ENCODE peak calls at places on chromosomes 12 and 14, in ten cellular contexts. X is NCI-H1092; B is effector CD4-positive, alpha-beta T cell; O is T-helper 9 cell; I is NCI-H1694; H is psoas muscle; F is left ventricle myocardium inferior; Q is mesothelial cell of epicardium; Y is tibial nerve; U is iris pigment epithelial cell. R is an unnamed sample.

GRCh38 chr12:2633176-2633824 is 161.5 kb upstream of the FKBP4 start:
- DNase-seq in U (no peak), I (no peak), X (no peak), Y (no peak), H (peak), B (no peak), Q (no peak), O (no peak), F (no peak), R (no peak)

GRCh38 chr12:95218164-95218851 is 701 bp downstream of the VEZT start:
- DNase-seq in H (no peak), X (peak), O (peak), Y (no peak), Q (no peak), F (no peak), I (peak), U (peak), B (no peak), R (peak)

GRCh38 chr14:85058170-85058569 is 471.8 kb upstream of the FLRT2 start:
- DNase-seq in O (no peak), U (peak), Y (no peak), Q (no peak), I (no peak), F (no peak), B (no peak), X (no peak), H (no peak), R (no peak)

GRCh38 chr14:95514131-95515079 is 2.0 kb downstream of the SYNE3 start:
- DNase-seq in B (no peak), H (no peak), F (no peak), Y (no peak), Q (no peak), X (no peak), U (no peak), I (no peak), O (no peak), R (no peak)

GRCh38 chr14:55592426-55592825 is 12.4 kb downstream of the KTN1 start:
- DNase-seq in Q (no peak), H (no peak), U (no peak), B (no peak), X (no peak), F (no peak), Y (no peak), I (no peak), O (no peak), R (no peak)

GRCh38 chr12:22333751-22334695 is 484 bp downstream of the ST8SIA1 start:
- DNase-seq in O (peak), U (no peak), I (no peak), H (peak), X (no peak), Q (peak), B (peak), F (no peak), Y (no peak), R (peak)

GRCh38 chr12:17971850-17972249 is 118.1 kb downstream of the RERGL start:
- DNase-seq in U (peak), I (no peak), Q (no peak), F (no peak), X (no peak), Y (no peak), H (no peak), O (no peak), B (no peak), R (no peak)

GRCh38 chr12:52020126-52020525 is 13.4 kb downstream of the TAMALIN start:
- DNase-seq in O (no peak), B (no peak), X (no peak), I (no peak), U (no peak), F (no peak), Q (no peak), H (no peak), Y (no peak), R (no peak)

GRCh38 chr12:119479121-119479561 is 114.4 kb upstream of the TMEM233 start:
- DNase-seq in Y (no peak), X (no peak), U (no peak), F (no peak), H (no peak), O (no peak), I (no peak), Q (no peak), B (no peak), R (no peak)

GRCh38 chr14:57930241-57930975 is 64.5 kb upstream of the SLC35F4 start:
- DNase-seq in I (no peak), U (no peak), B (no peak), H (no peak), Y (no peak), Q (no peak), X (no peak), F (no peak), O (no peak), R (no peak)

GRCh38 chr12:42421844-42422779 is 96.1 kb downstream of the PPHLN1 start:
- DNase-seq in H (no peak), B (no peak), Q (no peak), F (no peak), I (no peak), O (no peak), U (peak), X (no peak), Y (no peak), R (no peak)

GRCh38 chr14:71372411-71372838 is 465.2 kb downstream of the PCNX1 start:
- DNase-seq in Y (no peak), U (peak), I (no peak), B (no peak), F (no peak), Q (no peak), X (no peak), H (no peak), O (no peak), R (no peak)

GRCh38 chr14:24335461-24336146 is 733 bp upstream of the ADCY4 start:
- DNase-seq in I (no peak), H (no peak), F (no peak), O (no peak), U (no peak), X (no peak), Q (no peak), Y (no peak), B (no peak), R (no peak)

GRCh38 chr14:77184396-77185092 is 2.9 kb downstream of the TMEM63C start:
- DNase-seq in Q (no peak), F (no peak), H (no peak), Y (no peak), I (no peak), X (no peak), U (no peak), O (no peak), B (no peak), R (no peak)

GRCh38 chr12:6267007-6267721 is 43.3 kb upstream of the PLEKHG6 start:
- DNase-seq in Q (no peak), U (peak), Y (no peak), I (no peak), H (no peak), X (no peak), B (no peak), O (no peak), F (no peak), R (no peak)

R was measured in T-cell.